ENCODE peak calls at places on chromosomes 4 and X, in five cellular contexts. K, P, I, A and W are unnamed samples. For H3K9me3, the result is how much of the 10 kb centered on the place peaks cover.

GRCh38 chr4:71210831-71211230 is 128.0 kb upstream of the SLC4A4 start:
- DNase-seq in K (no peak), P (no peak), I (no peak), A (no peak), W (no peak)

GRCh38 chr4:150746156-150746555 is 164.2 kb downstream of the MAB21L2 start:
- DNase-seq in K (no peak), P (peak), I (peak), A (no peak), W (no peak)

GRCh38 chr4:77699731-77700210 is 94.2 kb downstream of the CXCL13 start:
- DNase-seq in K (no peak), P (peak), I (peak), A (no peak), W (no peak)

GRCh38 chr4:189912170-189912569 is 28.5 kb upstream of the FRG1 start:
- DNase-seq in K (no peak), P (no peak), I (no peak), A (no peak), W (no peak)

GRCh38 chr4:173450281-173450680 is 51.4 kb upstream of the SCRG1 start:
- DNase-seq in K (no peak), P (no peak), I (no peak), A (no peak), W (no peak)

GRCh38 chrX:18984381-18985185 is 669 bp upstream of the PHKA2 start:
- DNase-seq in K (peak), P (peak), I (no peak), A (peak), W (peak)

GRCh38 chr4:123545569-123546122 is 149.1 kb downstream of the SPRY1 start:
- DNase-seq in K (no peak), P (no peak), I (no peak), A (no peak), W (no peak)

GRCh38 chr4:4419896-4420295 is 33.0 kb downstream of the NSG1 start:
- DNase-seq in K (no peak), P (no peak), I (no peak), A (peak), W (no peak)

GRCh38 chr4:39571504-39571903 is 44.3 kb upstream of the UGDH start:
- DNase-seq in K (no peak), P (no peak), I (no peak), A (no peak), W (no peak)

GRCh38 chrX:26927419-26927818 is 535.7 kb downstream of the PPP4R3C start:
- DNase-seq in K (no peak), P (no peak), I (no peak), A (no peak), W (no peak)

GRCh38 chr4:4704267-4704666 is 155.2 kb upstream of the MSX1 start:
- DNase-seq in K (no peak), P (peak), I (no peak), A (peak), W (no peak)

DNA sequence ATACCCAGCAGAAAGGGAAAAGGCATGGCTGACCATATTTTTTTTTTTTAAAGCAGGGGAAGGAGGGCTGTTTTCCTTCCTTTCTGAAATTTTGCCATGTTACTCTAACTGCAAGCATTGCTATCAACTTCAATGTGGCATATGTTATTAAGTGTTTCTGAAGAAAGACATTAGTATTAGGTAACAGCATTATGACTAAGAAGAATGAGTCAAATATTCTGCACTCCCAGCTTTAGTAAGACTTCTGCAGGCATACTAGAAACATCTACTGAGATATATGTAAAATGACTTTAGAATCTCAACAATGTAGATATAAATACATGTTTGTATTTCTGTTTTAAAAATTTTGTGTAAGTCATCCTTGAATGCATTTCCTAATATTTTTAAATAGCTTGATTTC is 512.5 kb upstream of the FAM241A start:
- DNase-seq in K (no peak), P (peak), I (no peak), A (no peak), W (no peak)
- H3K9me3 ChIP-seq in K (under half), P (under half), I (under half), A (under half), W (under half)

GRCh38 chrX:123665197-123665596 is 67.7 kb downstream of the THOC2 start:
- DNase-seq in K (no peak), P (no peak), I (no peak), A (no peak), W (no peak)
- H3K9me3 ChIP-seq in K (under half), P (under half), I (under half), A (under half), W (under half)

DNA sequence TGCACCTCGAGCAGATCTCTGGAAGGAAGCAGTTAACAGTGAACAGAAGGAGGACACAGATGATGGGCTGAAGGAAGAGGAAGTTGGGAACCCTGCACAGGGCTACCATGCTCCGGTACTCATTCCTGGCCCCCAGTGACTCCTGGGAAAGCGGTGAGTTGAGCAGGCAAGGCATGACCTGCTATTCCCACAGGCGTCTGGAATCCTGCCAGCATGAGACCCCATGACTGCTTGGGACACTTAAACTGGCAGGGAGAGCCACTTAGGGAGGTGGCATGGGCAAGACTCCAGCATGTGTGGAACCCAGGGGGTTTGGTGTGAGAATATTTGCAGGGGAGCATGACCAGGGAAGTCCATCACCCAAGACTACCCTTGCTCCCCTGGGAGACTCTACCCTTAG is 1056.4 kb upstream of the POU3F4 start:
- DNase-seq in K (no peak), P (no peak), I (no peak), A (no peak), W (no peak)
- H3K9me3 ChIP-seq in K (under half), P (under half), I (under half), A (under half), W (under half)

GRCh38 chr4:133151301-133151680 is 2.2 kb downstream of the PCDH10 start:
- DNase-seq in K (no peak), P (peak), I (no peak), A (no peak), W (no peak)

GRCh38 chr4:133149932-133150642 is 993 bp downstream of the PCDH10 start:
- DNase-seq in K (no peak), P (peak), I (no peak), A (no peak), W (no peak)

GRCh38 chr4:133149364-133149695 is 236 bp downstream of the PCDH10 start:
- DNase-seq in K (no peak), P (no peak), I (no peak), A (no peak), W (no peak)

GRCh38 chr4:133151681-133152329 is 2.7 kb downstream of the PCDH10 start:
- DNase-seq in K (no peak), P (peak), I (no peak), A (no peak), W (no peak)

GRCh38 chr4:133150643-133151300 is 1.7 kb downstream of the PCDH10 start:
- DNase-seq in K (no peak), P (peak), I (no peak), A (peak), W (no peak)
- H3K9me3 ChIP-seq in K (under half), P (under half), I (under half), A (under half), W (under half)

DNA sequence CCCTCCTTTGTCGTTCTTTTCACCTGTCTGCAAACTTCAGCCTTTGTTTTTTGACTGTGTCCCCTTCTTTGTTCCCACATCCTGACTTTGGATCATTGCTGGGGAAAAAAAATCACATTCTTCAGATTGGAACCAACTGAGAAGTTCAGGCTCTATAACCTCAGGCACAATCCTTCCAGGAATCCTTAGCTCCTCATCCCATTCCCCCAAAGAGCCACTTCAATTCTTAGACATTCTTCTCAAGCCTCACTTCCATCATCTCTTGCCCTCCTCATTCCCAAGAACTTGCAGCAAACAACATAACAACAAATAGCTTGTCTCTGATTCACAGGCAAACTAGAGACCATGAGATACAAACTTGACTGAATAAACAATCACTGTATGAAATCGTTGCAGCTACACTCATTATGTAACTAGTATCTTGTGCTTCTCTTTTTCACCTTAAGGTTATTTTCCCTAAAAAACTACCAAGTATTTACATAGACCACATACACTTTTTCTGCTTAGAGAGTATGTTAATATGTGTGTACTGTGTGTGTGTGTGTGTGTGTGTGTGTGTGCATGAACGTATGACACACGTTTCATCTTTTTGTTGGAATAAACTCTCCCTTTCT is 26.4 kb upstream of the PGM2 start:
- DNase-seq in K (no peak), P (no peak), I (no peak), A (no peak), W (no peak)
- H3K9me3 ChIP-seq in K (under half), P (under half), I (under half), A (under half), W (under half)

DNA sequence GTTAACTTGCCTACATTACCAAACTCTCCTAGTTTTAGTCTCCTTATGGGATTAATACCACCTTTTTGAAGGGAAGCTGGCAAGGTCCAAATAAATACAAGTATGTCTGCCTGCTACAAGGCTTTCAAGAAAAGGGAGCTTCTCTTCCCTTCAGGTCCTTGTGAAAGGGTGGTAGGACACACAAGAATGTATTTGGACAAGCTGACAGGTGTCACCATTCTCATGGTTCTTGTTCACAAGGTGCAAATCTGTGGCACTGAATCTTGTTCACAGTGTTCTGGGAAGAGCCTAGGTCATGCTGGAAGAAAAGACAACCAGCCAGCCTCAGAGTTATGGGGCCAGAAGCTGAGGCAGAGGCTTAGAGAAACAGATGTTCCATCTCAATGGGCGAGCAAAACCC is 41.9 kb downstream of the GPC3 start:
- DNase-seq in K (no peak), P (no peak), I (no peak), A (no peak), W (no peak)
- H3K9me3 ChIP-seq in K (under half), P (under half), I (under half), A (under half), W (under half)

GRCh38 chrX:140503230-140503585 is 1.7 kb downstream of the SOX3 start:
- DNase-seq in K (no peak), P (no peak), I (no peak), A (no peak), W (no peak)

GRCh38 chrX:140502491-140503229 is 2.2 kb downstream of the SOX3 start:
- DNase-seq in K (no peak), P (no peak), I (no peak), A (no peak), W (no peak)

GRCh38 chrX:140501940-140502468 is 2.9 kb downstream of the SOX3 start:
- DNase-seq in K (no peak), P (no peak), I (no peak), A (no peak), W (no peak)

GRCh38 chrX:140504371-140505324 is at the start of gene SOX3:
- DNase-seq in K (no peak), P (no peak), I (no peak), A (no peak), W (no peak)

GRCh38 chrX:140503714-140504351 is 1.0 kb downstream of the SOX3 start:
- DNase-seq in K (no peak), P (peak), I (no peak), A (no peak), W (no peak)
- H3K9me3 ChIP-seq in K (under half), P (under half), I (under half), A (under half), W (under half)

DNA sequence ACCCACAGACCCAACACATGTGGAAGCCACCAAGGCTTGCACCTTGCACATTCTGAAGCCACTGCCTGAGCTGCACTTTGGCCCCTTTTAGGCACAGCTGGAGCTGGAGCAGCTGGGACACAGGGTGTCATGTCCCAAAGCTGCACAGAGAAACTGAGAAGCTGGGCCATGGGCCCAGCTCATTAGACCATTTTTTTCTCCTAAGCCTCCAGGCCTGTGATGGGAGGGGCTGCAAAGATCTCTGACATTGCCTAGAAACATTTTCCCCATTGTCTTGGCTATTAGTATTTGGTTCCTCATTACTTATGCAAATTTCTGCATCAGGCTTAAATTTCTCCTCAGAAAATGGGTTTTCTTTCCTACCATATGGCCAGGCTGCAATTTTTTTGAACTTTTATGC is 447.4 kb upstream of the HS3ST1 start:
- DNase-seq in K (no peak), P (no peak), I (no peak), A (no peak), W (no peak)
- H3K9me3 ChIP-seq in K (under half), P (under half), I (under half), A (under half), W (under half)

GRCh38 chrX:136021903-136022302 is 36.7 kb downstream of the SLC9A6 start:
- DNase-seq in K (no peak), P (no peak), I (no peak), A (no peak), W (no peak)
- H3K9me3 ChIP-seq in K (under half), P (under half), I (under half), A (under half), W (under half)